ENCODE peak calls at places on chromosomes 7 and 10, in seven cellular contexts. P is tibial artery, R is transverse colon, F is left ventricle myocardium inferior, D is heart right ventricle, X is K562, J is psoas muscle. S is an unnamed sample. For H3K4me1 and H3K36me3, the result is how much of the 10 kb centered on the place peaks cover.

GRCh38 chr10:131094406-131095108 is 217.0 kb downstream of the TCERG1L start:
- DNase-seq in P (no peak), R (no peak), F (no peak), D (no peak), X (no peak), J (peak), S (no peak)

GRCh38 chr7:139095194-139095659 is 14.3 kb downstream of the ZC3HAV1 start:
- DNase-seq in P (peak), R (peak), F (no peak), D (no peak), X (peak), J (peak), S (no peak)

GRCh38 chr7:52735656-52736055 is 299.8 kb upstream of the POM121L12 start:
- DNase-seq in P (no peak), R (no peak), F (no peak), D (no peak), X (no peak), J (no peak), S (no peak)

GRCh38 chr10:6176691-6177231 is 26.0 kb upstream of the PFKFB3 start:
- DNase-seq in P (no peak), R (no peak), F (no peak), D (no peak), X (no peak), J (no peak), S (no peak)

GRCh38 chr7:70405241-70405640 is 726.7 kb upstream of the GALNT17 start:
- DNase-seq in P (no peak), R (no peak), F (no peak), D (no peak), X (no peak), J (no peak), S (no peak)

GRCh38 chr10:46091080-46091833 is 45.2 kb upstream of the MSMB start:
- DNase-seq in P (no peak), R (no peak), F (no peak), D (no peak), X (no peak), J (no peak), S (no peak)

GRCh38 chr7:156353352-156353751 is 287.2 kb upstream of the RNF32 start:
- DNase-seq in P (no peak), R (no peak), F (no peak), D (no peak), X (no peak), J (no peak), S (no peak)

GRCh38 chr7:15175103-15175502 is 272.6 kb upstream of the DGKB start:
- DNase-seq in P (no peak), R (no peak), F (no peak), D (no peak), X (no peak), J (no peak), S (no peak)

GRCh38 chr7:101593556-101593955 is 35.5 kb downstream of the MYL10 start:
- DNase-seq in P (no peak), R (no peak), F (no peak), D (no peak), X (no peak), J (no peak), S (no peak)

GRCh38 chr7:44163591-44163990 is 22.5 kb upstream of the MYL7 start:
- DNase-seq in P (no peak), R (no peak), F (no peak), D (no peak), X (no peak), J (no peak), S (no peak)

GRCh38 chr10:29998142-29998808 is 61.1 kb downstream of the JCAD start:
- DNase-seq in P (peak), R (peak), F (peak), D (peak), X (peak), J (peak), S (no peak)

GRCh38 chr10:7192831-7193348 is 217.9 kb downstream of the SFMBT2 start:
- DNase-seq in P (no peak), R (no peak), F (no peak), D (no peak), X (no peak), J (no peak), S (no peak)

GRCh38 chr10:132255489-132256344 is 52.0 kb downstream of the STK32C start:
- DNase-seq in P (no peak), R (no peak), F (no peak), D (no peak), X (no peak), J (no peak), S (no peak)

GRCh38 chr10:71061472-71061871 is 150.9 kb upstream of the UNC5B start:
- DNase-seq in P (no peak), R (no peak), F (no peak), D (no peak), X (no peak), J (no peak), S (no peak)

GRCh38 chr10:62501547-62501946 is 127.4 kb downstream of the ZNF365 start:
- DNase-seq in P (no peak), R (no peak), F (no peak), D (no peak), X (no peak), J (no peak), S (no peak)

GRCh38 chr7:116687801-116688201 is 15.8 kb downstream of the MET start:
- DNase-seq in P (no peak), R (no peak), F (no peak), D (no peak), X (no peak), J (no peak), S (no peak)

GRCh38 chr7:46990761-46991160 is 591.1 kb downstream of the TNS3 start:
- DNase-seq in P (no peak), R (no peak), F (no peak), D (no peak), X (no peak), J (no peak), S (no peak)

GRCh38 chr10:132187421-132188138 is 832 bp downstream of the DPYSL4 start:
- DNase-seq in P (no peak), R (no peak), F (no peak), D (no peak), X (no peak), J (no peak), S (no peak)

GRCh38 chr10:100265821-100266485 is 1.5 kb downstream of the CWF19L1 start:
- DNase-seq in P (no peak), R (no peak), F (no peak), D (no peak), X (no peak), J (no peak), S (no peak)

GRCh38 chr7:28478661-28479060 is 66.3 kb downstream of the CREB5 start:
- DNase-seq in P (no peak), R (no peak), F (no peak), D (no peak), X (no peak), J (no peak), S (no peak)

GRCh38 chr7:18874875-18875274 is 242.6 kb downstream of the TWIST1 start:
- DNase-seq in P (no peak), R (no peak), F (no peak), D (no peak), X (no peak), J (no peak), S (no peak)

GRCh38 chr10:47364911-47365310 is 16.7 kb downstream of the RBP3 start:
- DNase-seq in P (no peak), R (no peak), F (no peak), D (no peak), X (no peak), J (peak), S (no peak)

GRCh38 chr10:124744047-124744687 is at the start of gene FAM53B:
- DNase-seq in P (peak), R (peak), F (peak), D (peak), X (peak), J (peak), S (no peak)

GRCh38 chr10:34102237-34102673 is 712.8 kb downstream of the PARD3 start:
- DNase-seq in P (peak), R (peak), F (peak), D (peak), X (no peak), J (peak), S (peak)

GRCh38 chr10:115774721-115775120 is 498.3 kb downstream of the GFRA1 start:
- DNase-seq in P (no peak), R (no peak), F (no peak), D (no peak), X (no peak), J (no peak), S (no peak)

GRCh38 chr7:7662527-7662926 is 22.0 kb downstream of the UMAD1 start:
- DNase-seq in P (no peak), R (no peak), F (no peak), D (no peak), X (no peak), J (no peak), S (no peak)

GRCh38 chr10:22823109-22823508 is 104.7 kb upstream of the ARMC3 start:
- DNase-seq in P (no peak), R (no peak), F (no peak), D (no peak), X (no peak), J (no peak), S (no peak)

GRCh38 chr7:85106719-85107118 is 80.1 kb downstream of the SEMA3D start:
- DNase-seq in P (no peak), R (no peak), F (no peak), D (no peak), X (no peak), J (no peak), S (no peak)

GRCh38 chr7:139422126-139422525 is 61.3 kb downstream of the KLRG2 start:
- DNase-seq in P (no peak), R (no peak), F (no peak), D (no peak), X (peak), J (no peak), S (no peak)

GRCh38 chr10:86155034-86155656 is 211.4 kb downstream of the GRID1 start:
- DNase-seq in P (no peak), R (no peak), F (no peak), D (no peak), X (no peak), J (no peak), S (no peak)

GRCh38 chr7:80413395-80413955 is 98.4 kb downstream of the GNAT3 start:
- DNase-seq in P (no peak), R (no peak), F (no peak), D (no peak), X (no peak), J (no peak), S (no peak)

GRCh38 chr7:80411621-80412020 is 100.2 kb downstream of the GNAT3 start:
- DNase-seq in P (no peak), R (no peak), F (no peak), D (no peak), X (no peak), J (no peak), S (no peak)

GRCh38 chr7:80415114-80415513 is 96.8 kb downstream of the GNAT3 start:
- DNase-seq in P (no peak), R (no peak), F (no peak), D (no peak), X (no peak), J (no peak), S (no peak)

GRCh38 chr7:80414331-80414730 is 97.5 kb downstream of the GNAT3 start:
- DNase-seq in P (no peak), R (no peak), F (no peak), D (no peak), X (no peak), J (no peak), S (no peak)

GRCh38 chr7:80412842-80413241 is 99.0 kb downstream of the GNAT3 start:
- DNase-seq in P (no peak), R (no peak), F (no peak), D (no peak), X (no peak), J (no peak), S (no peak)
- H3K4me1 ChIP-seq in P (under half), R (under half), F (under half), D (under half), X (under half), J (under half), S (under half)

GRCh38 chr7:36449685-36450084 is 60.0 kb downstream of the ANLN start:
- DNase-seq in P (no peak), R (no peak), F (no peak), D (no peak), X (no peak), J (no peak), S (no peak)
- H3K36me3 ChIP-seq in P (under half), R (under half), F (under half), D (under half), X (half or more), J (under half), S (under half)

GRCh38 chr7:25946181-25946580 is 205.8 kb upstream of the NFE2L3 start:
- DNase-seq in P (no peak), R (no peak), F (no peak), D (no peak), X (no peak), J (no peak), S (no peak)

GRCh38 chr7:25949672-25950487 is 202.1 kb upstream of the NFE2L3 start:
- DNase-seq in P (no peak), R (peak), F (no peak), D (no peak), X (peak), J (no peak), S (no peak)

GRCh38 chr7:25945181-25945580 is 206.8 kb upstream of the NFE2L3 start:
- DNase-seq in P (no peak), R (no peak), F (no peak), D (no peak), X (no peak), J (no peak), S (no peak)

GRCh38 chr7:25945608-25946007 is 206.4 kb upstream of the NFE2L3 start:
- DNase-seq in P (no peak), R (no peak), F (no peak), D (no peak), X (no peak), J (no peak), S (no peak)

GRCh38 chr7:25947669-25948516 is 204.1 kb upstream of the NFE2L3 start:
- DNase-seq in P (no peak), R (no peak), F (no peak), D (no peak), X (no peak), J (no peak), S (no peak)
- H3K4me3 ChIP-seq in P (no peak), R (no peak), F (no peak), D (no peak), X (no peak), J (no peak), S (no peak)

GRCh38 chr10:31013331-31013730 is 18.3 kb downstream of the ZNF438 start:
- DNase-seq in P (no peak), R (no peak), F (no peak), D (no peak), X (no peak), J (no peak), S (no peak)

GRCh38 chr10:31014146-31014880 is 17.4 kb downstream of the ZNF438 start:
- DNase-seq in P (no peak), R (no peak), F (no peak), D (no peak), X (no peak), J (no peak), S (no peak)

GRCh38 chr10:31011017-31011659 is 20.5 kb downstream of the ZNF438 start:
- DNase-seq in P (no peak), R (no peak), F (no peak), D (no peak), X (no peak), J (peak), S (no peak)

GRCh38 chr10:31011660-31012022 is 20.0 kb downstream of the ZNF438 start:
- DNase-seq in P (no peak), R (no peak), F (no peak), D (no peak), X (no peak), J (no peak), S (no peak)

DNA sequence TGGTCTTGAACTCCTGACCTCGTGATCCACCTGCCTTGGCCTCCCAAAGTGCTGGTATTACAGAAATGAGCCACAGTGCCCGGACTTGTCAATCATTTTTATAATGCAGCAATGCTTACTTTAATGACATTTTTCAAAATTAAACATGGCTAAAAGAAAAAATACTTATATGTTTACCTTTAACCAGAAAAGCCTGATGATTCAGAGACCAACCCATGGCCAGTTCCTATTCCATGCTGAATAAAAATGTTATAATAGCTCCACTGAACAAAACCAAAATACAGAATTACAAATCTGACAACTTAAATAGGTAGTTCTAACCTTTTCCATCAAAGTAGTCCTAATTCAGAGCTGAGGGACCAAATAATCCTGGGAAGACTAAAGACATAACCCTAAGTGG is 21.6 kb downstream of the ZNF438 start:
- DNase-seq in P (no peak), R (no peak), F (no peak), D (no peak), X (no peak), J (no peak), S (no peak)
- H3K4me1 ChIP-seq in P (under half), R (under half), F (half or more), D (under half), X (under half), J (under half), S (under half)

S was measured in thoracic aorta.